ENCODE peak calls at places on chromosomes 4 and X, in six cellular contexts. One of them, this sample, is unnamed.

GRCh38 chrX:118254611-118255010 is 91.3 kb upstream of the WDR44 start:
- DNase-seq in upper lobe of left lung: no peak
- DNase-seq in body of pancreas: peak
- DNase-seq in gastrocnemius medialis: peak
- DNase-seq in AG04450: no peak
- DNase-seq in naive thymus-derived CD4-positive, alpha-beta T cell: no peak
- DNase-seq in this sample: no peak

GRCh38 chr4:115356176-115356575 is 242.8 kb upstream of the NDST4 start:
- DNase-seq in gastrocnemius medialis: no peak
- DNase-seq in body of pancreas: no peak
- DNase-seq in AG04450: no peak
- DNase-seq in upper lobe of left lung: no peak
- DNase-seq in naive thymus-derived CD4-positive, alpha-beta T cell: no peak
- DNase-seq in this sample: no peak

GRCh38 chr4:148004228-148004813 is 272.4 kb downstream of the ARHGAP10 start:
- DNase-seq in naive thymus-derived CD4-positive, alpha-beta T cell: no peak
- DNase-seq in upper lobe of left lung: no peak
- DNase-seq in body of pancreas: peak
- DNase-seq in AG04450: no peak
- DNase-seq in gastrocnemius medialis: peak
- DNase-seq in this sample: no peak

GRCh38 chrX:38596939-38597338 is 35.6 kb downstream of the TSPAN7 start:
- DNase-seq in body of pancreas: no peak
- DNase-seq in upper lobe of left lung: no peak
- DNase-seq in naive thymus-derived CD4-positive, alpha-beta T cell: no peak
- DNase-seq in gastrocnemius medialis: no peak
- DNase-seq in AG04450: no peak
- DNase-seq in this sample: no peak

GRCh38 chr4:126777649-126778048 is 855.1 kb upstream of the INTU start:
- DNase-seq in naive thymus-derived CD4-positive, alpha-beta T cell: no peak
- DNase-seq in AG04450: peak
- DNase-seq in gastrocnemius medialis: no peak
- DNase-seq in upper lobe of left lung: no peak
- DNase-seq in body of pancreas: no peak
- DNase-seq in this sample: no peak

GRCh38 chr4:137610960-137611359 is 78.7 kb upstream of the PCDH18 start:
- DNase-seq in AG04450: no peak
- DNase-seq in upper lobe of left lung: no peak
- DNase-seq in body of pancreas: no peak
- DNase-seq in naive thymus-derived CD4-positive, alpha-beta T cell: no peak
- DNase-seq in gastrocnemius medialis: no peak
- DNase-seq in this sample: no peak

GRCh38 chrX:40479777-40480318 is 100.9 kb upstream of the ATP6AP2 start:
- DNase-seq in gastrocnemius medialis: no peak
- DNase-seq in naive thymus-derived CD4-positive, alpha-beta T cell: no peak
- DNase-seq in body of pancreas: no peak
- DNase-seq in upper lobe of left lung: no peak
- DNase-seq in AG04450: no peak
- DNase-seq in this sample: no peak

GRCh38 chr4:87088188-87088587 is 132.2 kb downstream of the KLHL8 start:
- DNase-seq in upper lobe of left lung: no peak
- DNase-seq in naive thymus-derived CD4-positive, alpha-beta T cell: no peak
- DNase-seq in gastrocnemius medialis: no peak
- DNase-seq in body of pancreas: no peak
- DNase-seq in AG04450: no peak
- DNase-seq in this sample: no peak

GRCh38 chr4:165331316-165331715 is 3.8 kb downstream of the MSMO1 start:
- DNase-seq in body of pancreas: no peak
- DNase-seq in AG04450: no peak
- DNase-seq in naive thymus-derived CD4-positive, alpha-beta T cell: no peak
- DNase-seq in upper lobe of left lung: no peak
- DNase-seq in gastrocnemius medialis: no peak
- DNase-seq in this sample: no peak

GRCh38 chr4:165330071-165330470 is 2.6 kb downstream of the MSMO1 start:
- DNase-seq in body of pancreas: no peak
- DNase-seq in AG04450: no peak
- DNase-seq in gastrocnemius medialis: no peak
- DNase-seq in upper lobe of left lung: no peak
- DNase-seq in naive thymus-derived CD4-positive, alpha-beta T cell: no peak
- DNase-seq in this sample: no peak

GRCh38 chr4:165331823-165332222 is 4.4 kb downstream of the MSMO1 start:
- DNase-seq in gastrocnemius medialis: no peak
- DNase-seq in naive thymus-derived CD4-positive, alpha-beta T cell: no peak
- DNase-seq in AG04450: no peak
- DNase-seq in upper lobe of left lung: no peak
- DNase-seq in body of pancreas: no peak
- DNase-seq in this sample: no peak

GRCh38 chr4:165330666-165331065 is 3.2 kb downstream of the MSMO1 start:
- DNase-seq in AG04450: no peak
- DNase-seq in naive thymus-derived CD4-positive, alpha-beta T cell: no peak
- DNase-seq in upper lobe of left lung: no peak
- DNase-seq in gastrocnemius medialis: no peak
- DNase-seq in body of pancreas: no peak
- DNase-seq in this sample: no peak

GRCh38 chr4:165332502-165332901 is 5.0 kb downstream of the MSMO1 start:
- DNase-seq in gastrocnemius medialis: no peak
- DNase-seq in upper lobe of left lung: no peak
- DNase-seq in body of pancreas: no peak
- DNase-seq in AG04450: no peak
- DNase-seq in naive thymus-derived CD4-positive, alpha-beta T cell: no peak
- DNase-seq in this sample: no peak
- H3K4me3 ChIP-seq in gastrocnemius medialis: no peak
- H3K4me3 ChIP-seq in upper lobe of left lung: peak
- H3K4me3 ChIP-seq in body of pancreas: no peak
- H3K4me3 ChIP-seq in AG04450: no peak
- H3K4me3 ChIP-seq in naive thymus-derived CD4-positive, alpha-beta T cell: no peak
- H3K4me3 ChIP-seq in this sample: no peak

GRCh38 chr4:6693274-6694176 is at the start of gene S100P:
- DNase-seq in upper lobe of left lung: no peak
- DNase-seq in AG04450: no peak
- DNase-seq in body of pancreas: no peak
- DNase-seq in gastrocnemius medialis: no peak
- DNase-seq in naive thymus-derived CD4-positive, alpha-beta T cell: no peak
- DNase-seq in this sample: no peak
- H3K27ac ChIP-seq in upper lobe of left lung: peak
- H3K27ac ChIP-seq in AG04450: peak
- H3K27ac ChIP-seq in body of pancreas: no peak
- H3K27ac ChIP-seq in gastrocnemius medialis: no peak
- H3K27ac ChIP-seq in naive thymus-derived CD4-positive, alpha-beta T cell: peak
- H3K27ac ChIP-seq in this sample: no peak

GRCh38 chr4:34182346-34182745 is 2062.0 kb downstream of the ARAP2 start:
- DNase-seq in body of pancreas: no peak
- DNase-seq in upper lobe of left lung: no peak
- DNase-seq in AG04450: no peak
- DNase-seq in naive thymus-derived CD4-positive, alpha-beta T cell: no peak
- DNase-seq in gastrocnemius medialis: no peak
- DNase-seq in this sample: no peak
- H3K4me3 ChIP-seq in body of pancreas: no peak
- H3K4me3 ChIP-seq in upper lobe of left lung: no peak
- H3K4me3 ChIP-seq in AG04450: no peak
- H3K4me3 ChIP-seq in naive thymus-derived CD4-positive, alpha-beta T cell: no peak
- H3K4me3 ChIP-seq in gastrocnemius medialis: no peak
- H3K4me3 ChIP-seq in this sample: no peak

GRCh38 chr4:76709454-76709853 is 188.5 kb downstream of the SOWAHB start:
- DNase-seq in body of pancreas: no peak
- DNase-seq in upper lobe of left lung: no peak
- DNase-seq in AG04450: no peak
- DNase-seq in gastrocnemius medialis: no peak
- DNase-seq in naive thymus-derived CD4-positive, alpha-beta T cell: no peak
- DNase-seq in this sample: no peak
- H3K27ac ChIP-seq in body of pancreas: no peak
- H3K27ac ChIP-seq in upper lobe of left lung: peak
- H3K27ac ChIP-seq in AG04450: no peak
- H3K27ac ChIP-seq in gastrocnemius medialis: no peak
- H3K27ac ChIP-seq in naive thymus-derived CD4-positive, alpha-beta T cell: no peak
- H3K27ac ChIP-seq in this sample: peak

GRCh38 chrX:2501246-2502102 is 698 bp upstream of the DHRSX start:
- DNase-seq in upper lobe of left lung: peak
- DNase-seq in naive thymus-derived CD4-positive, alpha-beta T cell: no peak
- DNase-seq in AG04450: no peak
- DNase-seq in body of pancreas: no peak
- DNase-seq in gastrocnemius medialis: no peak
- DNase-seq in this sample: peak

GRCh38 chrX:2503591-2504500 is 3.1 kb upstream of the DHRSX start:
- DNase-seq in upper lobe of left lung: peak
- DNase-seq in naive thymus-derived CD4-positive, alpha-beta T cell: no peak
- DNase-seq in body of pancreas: no peak
- DNase-seq in gastrocnemius medialis: no peak
- DNase-seq in AG04450: no peak
- DNase-seq in this sample: peak

GRCh38 chrX:2502120-2502667 is 1.4 kb upstream of the DHRSX start:
- DNase-seq in upper lobe of left lung: no peak
- DNase-seq in naive thymus-derived CD4-positive, alpha-beta T cell: no peak
- DNase-seq in gastrocnemius medialis: no peak
- DNase-seq in body of pancreas: no peak
- DNase-seq in AG04450: no peak
- DNase-seq in this sample: peak

GRCh38 chrX:2504706-2505332 is 4.0 kb upstream of the DHRSX start:
- DNase-seq in AG04450: no peak
- DNase-seq in naive thymus-derived CD4-positive, alpha-beta T cell: no peak
- DNase-seq in body of pancreas: no peak
- DNase-seq in gastrocnemius medialis: no peak
- DNase-seq in upper lobe of left lung: no peak
- DNase-seq in this sample: no peak

DNA sequence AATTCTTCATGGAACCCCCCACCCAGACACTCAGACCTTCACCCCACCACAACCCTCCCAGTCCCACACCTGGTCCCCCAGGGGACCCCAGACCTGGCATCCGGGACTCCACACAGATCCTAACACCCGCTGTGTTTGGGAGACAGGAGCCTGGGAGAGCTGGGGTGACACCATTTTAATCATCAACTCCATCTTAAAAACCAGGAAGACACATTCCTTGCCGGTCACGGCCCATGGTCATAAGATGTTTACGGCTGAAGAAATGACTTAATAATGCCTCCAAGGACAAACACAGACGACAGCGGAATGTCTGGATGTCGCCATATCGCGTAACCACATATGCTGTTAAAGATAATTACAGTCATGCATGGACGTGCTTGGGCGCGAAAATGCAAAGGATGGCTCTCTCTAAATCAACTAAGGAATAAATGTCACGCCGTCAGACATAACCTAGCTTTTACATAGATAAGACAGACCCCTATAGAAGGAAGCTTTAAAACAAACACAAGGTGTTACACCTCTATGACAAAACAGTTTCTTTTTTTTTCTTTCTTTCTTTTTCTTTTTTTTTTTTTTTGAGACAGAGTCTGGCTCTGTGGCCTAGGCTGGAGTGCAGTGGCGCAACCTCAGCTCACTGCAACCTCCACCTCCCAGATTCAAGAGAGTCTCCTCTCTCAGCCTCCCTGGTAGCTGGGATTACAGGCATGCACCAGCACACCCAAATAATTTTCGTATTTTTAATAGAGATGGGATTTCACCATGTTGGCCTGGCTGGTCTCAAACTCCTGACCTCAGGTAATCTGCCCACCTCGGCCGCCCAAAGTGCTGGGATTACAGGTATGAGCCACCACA is 2.1 kb upstream of the DHRSX start:
- DNase-seq in naive thymus-derived CD4-positive, alpha-beta T cell: no peak
- DNase-seq in upper lobe of left lung: no peak
- DNase-seq in AG04450: no peak
- DNase-seq in body of pancreas: no peak
- DNase-seq in gastrocnemius medialis: no peak
- DNase-seq in this sample: peak
- H3K4me3 ChIP-seq in naive thymus-derived CD4-positive, alpha-beta T cell: no peak
- H3K4me3 ChIP-seq in upper lobe of left lung: no peak
- H3K4me3 ChIP-seq in AG04450: no peak
- H3K4me3 ChIP-seq in body of pancreas: no peak
- H3K4me3 ChIP-seq in gastrocnemius medialis: no peak
- H3K4me3 ChIP-seq in this sample: no peak

DNA sequence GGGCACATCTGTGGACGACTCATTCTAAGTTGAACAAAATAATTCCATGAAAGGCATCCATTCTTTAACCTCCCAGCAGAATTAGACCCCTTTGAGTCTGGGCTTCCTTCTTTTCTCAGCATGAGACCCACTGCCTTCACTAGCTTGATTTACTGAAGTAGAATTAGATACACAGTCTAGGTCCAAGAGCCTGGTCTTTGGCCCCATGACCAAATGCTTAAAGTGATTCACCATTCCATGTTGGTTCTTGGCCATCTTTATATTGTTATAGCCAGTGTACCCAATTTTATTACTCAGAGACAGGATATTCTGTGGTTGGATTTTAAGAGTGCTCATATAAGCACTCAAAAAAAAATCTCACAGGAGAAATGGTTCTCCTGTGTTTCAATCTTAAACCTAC is 155.3 kb upstream of the GPC4 start:
- DNase-seq in gastrocnemius medialis: no peak
- DNase-seq in body of pancreas: no peak
- DNase-seq in AG04450: no peak
- DNase-seq in naive thymus-derived CD4-positive, alpha-beta T cell: no peak
- DNase-seq in upper lobe of left lung: no peak
- DNase-seq in this sample: no peak
- H3K27ac ChIP-seq in gastrocnemius medialis: no peak
- H3K27ac ChIP-seq in body of pancreas: no peak
- H3K27ac ChIP-seq in AG04450: no peak
- H3K27ac ChIP-seq in naive thymus-derived CD4-positive, alpha-beta T cell: no peak
- H3K27ac ChIP-seq in upper lobe of left lung: no peak
- H3K27ac ChIP-seq in this sample: no peak

This sample was measured in coronary artery.